ENCODE peak calls at places on chromosomes 5 and 9, in eight cellular contexts. M, O, E, N, B, J, W and K are unnamed samples.

GRCh38 chr9:114641974-114642373 is 15.6 kb downstream of the TEX53 start:
- DNase-seq in M (no peak), O (no peak), E (no peak), N (no peak), B (no peak), J (no peak), W (no peak), K (no peak)

GRCh38 chr5:169580964-169581363 is 2.6 kb upstream of the SPDL1 start:
- DNase-seq in M (no peak), O (no peak), E (no peak), N (peak; percentile 85), B (no peak), J (no peak), W (no peak), K (no peak)

GRCh38 chr5:14706615-14707021 is 42.1 kb downstream of the OTULIN start:
- DNase-seq in M (no peak), O (no peak), E (no peak), N (peak; percentile 35), B (peak; percentile 65), J (no peak), W (no peak), K (no peak)

GRCh38 chr9:114156658-114157421 is 1.5 kb downstream of the COL27A1 start:
- DNase-seq in M (peak; percentile 40), O (peak; percentile 81), E (peak; percentile 35), N (peak; percentile 69), B (peak; percentile 85), J (peak; percentile 82), W (no peak), K (peak; percentile 43)

GRCh38 chr5:139147743-139148079 is 50.5 kb downstream of the SIL1 start:
- DNase-seq in M (no peak), O (no peak), E (peak; percentile 86), N (peak; percentile 49), B (peak; percentile 58), J (no peak), W (no peak), K (peak; percentile 59)

GRCh38 chr5:73300520-73301207 is 127.7 kb downstream of the TMEM174 start:
- DNase-seq in M (no peak), O (peak; percentile 69), E (no peak), N (peak; percentile 56), B (no peak), J (no peak), W (no peak), K (no peak)

GRCh38 chr5:61280766-61281427 is 51.2 kb upstream of the ZSWIM6 start:
- DNase-seq in M (no peak), O (no peak), E (no peak), N (peak; percentile 65), B (no peak), J (peak; percentile 68), W (no peak), K (peak; percentile 46)

GRCh38 chr5:33072700-33073099 is 361.6 kb downstream of the NPR3 start:
- DNase-seq in M (no peak), O (no peak), E (no peak), N (no peak), B (peak; percentile 18), J (no peak), W (no peak), K (no peak)

GRCh38 chr5:94802450-94802849 is 184.0 kb downstream of the SLF1 start:
- DNase-seq in M (no peak), O (no peak), E (no peak), N (no peak), B (no peak), J (no peak), W (no peak), K (no peak)

GRCh38 chr5:158807-159447 is 32.4 kb upstream of the LRRC14B start:
- DNase-seq in M (no peak), O (peak; percentile 34), E (no peak), N (no peak), B (no peak), J (no peak), W (peak; percentile 51), K (no peak)

GRCh38 chr5:1793966-1794895 is 5.4 kb downstream of the MRPL36 start:
- DNase-seq in M (no peak), O (no peak), E (no peak), N (peak; percentile 34), B (peak; percentile 95), J (no peak), W (no peak), K (no peak)

GRCh38 chr5:157541452-157542118 is 34.0 kb downstream of the ADAM19 start:
- DNase-seq in M (no peak), O (no peak), E (no peak), N (no peak), B (no peak), J (no peak), W (no peak), K (no peak)

GRCh38 chr9:17859228-17859627 is 280.4 kb downstream of the SH3GL2 start:
- DNase-seq in M (no peak), O (no peak), E (no peak), N (no peak), B (no peak), J (no peak), W (no peak), K (no peak)

GRCh38 chr5:53922508-53923498 is 362.4 kb downstream of the NDUFS4 start:
- DNase-seq in M (no peak), O (no peak), E (no peak), N (no peak), B (no peak), J (no peak), W (no peak), K (no peak)

GRCh38 chr5:139664273-139664693 is 16.1 kb downstream of the CXXC5 start:
- DNase-seq in M (no peak), O (no peak), E (no peak), N (no peak), B (no peak), J (no peak), W (peak; percentile 88), K (peak; percentile 61)

GRCh38 chr5:53166101-53166500 is 56.5 kb upstream of the MOCS2 start:
- DNase-seq in M (no peak), O (no peak), E (no peak), N (no peak), B (no peak), J (no peak), W (no peak), K (no peak)

GRCh38 chr5:121668635-121669034 is 183.0 kb upstream of the FTMT start:
- DNase-seq in M (no peak), O (no peak), E (no peak), N (no peak), B (peak; percentile 69), J (no peak), W (no peak), K (no peak)

GRCh38 chr5:149771216-149771973 is 41.3 kb downstream of the PPARGC1B start:
- DNase-seq in M (no peak), O (no peak), E (no peak), N (no peak), B (no peak), J (no peak), W (peak; percentile 44), K (no peak)

GRCh38 chr5:75670571-75670970 is 46.7 kb downstream of the POC5 start:
- DNase-seq in M (no peak), O (no peak), E (no peak), N (no peak), B (no peak), J (no peak), W (no peak), K (no peak)

GRCh38 chr9:109590945-109591344 is 92.8 kb upstream of the PTPN3 start:
- DNase-seq in M (no peak), O (no peak), E (peak; percentile 27), N (no peak), B (peak; percentile 22), J (peak; percentile 57), W (no peak), K (no peak)
- TF ChIP-seq CTCF in M (no peak), O (no peak), E (no peak), N (no peak), B (no peak), J (no peak), W (no peak), K (no peak)

GRCh38 chr9:129884220-129885017 is 49.2 kb downstream of the USP20 start:
- DNase-seq in M (peak; percentile 75), O (peak; percentile 97), E (peak; percentile 82), N (peak; percentile 80), B (peak; percentile 61), J (peak; percentile 95), W (peak; percentile 100), K (peak; percentile 92)
- H3K4me3 ChIP-seq in M (peak overlapping the region; percentile 46), O (peak overlapping the region; percentile 56), E (peak overlapping the region; percentile 25), N (peak overlapping the region; percentile 15), B (no peak overlapping the region), J (peak overlapping the region; percentile 42), W (peak overlapping the region; percentile 43), K (no peak overlapping the region)

DNA sequence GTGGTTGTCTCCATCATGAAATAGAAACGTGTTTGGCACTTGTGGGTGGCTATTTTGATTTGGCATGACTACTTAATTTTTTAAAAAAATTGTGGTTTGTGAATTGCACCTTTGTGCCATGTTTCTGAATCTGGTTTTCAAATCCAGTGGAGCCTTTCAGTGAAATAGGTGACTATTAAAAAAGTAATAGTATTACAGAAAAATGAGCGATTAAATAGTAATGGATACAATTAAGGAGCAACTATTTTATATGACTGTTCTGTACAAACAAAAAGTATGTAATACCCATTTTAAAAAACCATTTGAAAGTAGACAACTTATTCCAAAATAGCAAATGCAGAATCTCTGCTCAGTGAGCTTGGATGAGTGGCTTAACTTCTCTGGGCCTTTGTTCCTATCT is 3.0 kb downstream of the SOWAHA start:
- DNase-seq in M (no peak), O (no peak), E (no peak), N (no peak), B (no peak), J (no peak), W (no peak), K (no peak)
- H3K27me3 ChIP-seq in M (peaks cover 58% of the 10 kb centered on the region), O (peaks cover 56% of the 10 kb centered on the region), E (peaks cover 2% of the 10 kb centered on the region), N (peaks cover 8% of the 10 kb centered on the region), B (peaks cover 20% of the 10 kb centered on the region), J (peaks cover 24% of the 10 kb centered on the region), W (peaks cover 31% of the 10 kb centered on the region), K (no peaks in the 10 kb centered on the region)

GRCh38 chr5:42668254-42668653 is 88.4 kb upstream of the CCDC152 start:
- DNase-seq in M (no peak), O (no peak), E (no peak), N (no peak), B (no peak), J (no peak), W (no peak), K (no peak)
- TF ChIP-seq CTCF in M (no peak), O (no peak), E (no peak), N (no peak), B (no peak), J (no peak), W (no peak), K (no peak)